ENCODE peak calls at places on chromosomes 5 and 9, in ten cellular contexts. X is uterus, Q is tibial artery, U is cardiac muscle cell, C is stomach, J is transverse colon, V is PC-9, G is heart right ventricle, Z is kidney, M is heart left ventricle. S is an unnamed sample. For H3K9me3, the result is how much of the 10 kb centered on the place peaks cover.

GRCh38 chr9:13033959-13034695 is 245.4 kb downstream of the MPDZ start:
- DNase-seq in X (peak), Q (peak), U (peak), C (peak), J (peak), V (peak), G (peak), Z (peak), M (peak), S (peak)

GRCh38 chr5:139850423-139851016 is 54.9 kb downstream of the PSD2 start:
- DNase-seq in X (no peak), Q (no peak), U (no peak), C (no peak), J (no peak), V (no peak), G (no peak), Z (peak), M (peak), S (peak)

GRCh38 chr5:174843263-174844250 is 119.2 kb downstream of the MSX2 start:
- DNase-seq in X (no peak), Q (no peak), U (no peak), C (no peak), J (no peak), V (no peak), G (no peak), Z (no peak), M (no peak), S (no peak)

GRCh38 chr5:79074641-79075040 is 5.1 kb downstream of the BHMT2 start:
- DNase-seq in X (no peak), Q (no peak), U (no peak), C (no peak), J (no peak), V (no peak), G (no peak), Z (no peak), M (no peak), S (no peak)

GRCh38 chr5:32664523-32664922 is 46.6 kb upstream of the NPR3 start:
- DNase-seq in X (no peak), Q (no peak), U (no peak), C (no peak), J (no peak), V (no peak), G (no peak), Z (no peak), M (no peak), S (no peak)

GRCh38 chr5:167565555-167565954 is 725.9 kb upstream of the WWC1 start:
- DNase-seq in X (no peak), Q (no peak), U (no peak), C (no peak), J (no peak), V (no peak), G (no peak), Z (no peak), M (no peak), S (no peak)

GRCh38 chr9:2424564-2425153 is 196.9 kb upstream of the VLDLR start:
- DNase-seq in X (peak), Q (no peak), U (peak), C (no peak), J (no peak), V (no peak), G (no peak), Z (peak), M (no peak), S (no peak)

GRCh38 chr5:138468133-138468965 is 3.1 kb downstream of the EGR1 start:
- DNase-seq in X (no peak), Q (no peak), U (no peak), C (no peak), J (no peak), V (no peak), G (no peak), Z (no peak), M (no peak), S (no peak)

GRCh38 chr5:40831346-40832210 is 3.4 kb downstream of the RPL37 start:
- DNase-seq in X (no peak), Q (no peak), U (no peak), C (no peak), J (no peak), V (no peak), G (no peak), Z (no peak), M (no peak), S (no peak)

GRCh38 chr9:93452710-93453046 is 703 bp downstream of the FAM120AOS start:
- DNase-seq in X (no peak), Q (no peak), U (peak), C (peak), J (peak), V (no peak), G (no peak), Z (no peak), M (no peak), S (no peak)

GRCh38 chr9:127132375-127132774 is 9.9 kb upstream of the ANGPTL2 start:
- DNase-seq in X (no peak), Q (no peak), U (no peak), C (peak), J (no peak), V (no peak), G (no peak), Z (no peak), M (no peak), S (no peak)

GRCh38 chr5:1477341-1477740 is 32.1 kb upstream of the SLC6A3 start:
- DNase-seq in X (no peak), Q (peak), U (no peak), C (peak), J (peak), V (no peak), G (peak), Z (peak), M (peak), S (peak)

GRCh38 chr9:132319421-132320110 is 35.2 kb downstream of the SETX start:
- DNase-seq in X (no peak), Q (no peak), U (peak), C (no peak), J (no peak), V (peak), G (no peak), Z (no peak), M (no peak), S (no peak)

GRCh38 chr9:114681594-114682332 is at the start of gene TEX48:
- DNase-seq in X (peak), Q (peak), U (peak), C (peak), J (peak), V (peak), G (no peak), Z (peak), M (no peak), S (no peak)

GRCh38 chr9:92974161-92974661 is 26.9 kb downstream of the FGD3 start:
- DNase-seq in X (no peak), Q (no peak), U (no peak), C (no peak), J (no peak), V (peak), G (no peak), Z (no peak), M (no peak), S (peak)

GRCh38 chr9:81578606-81579005 is 110.7 kb downstream of the TLE1 start:
- DNase-seq in X (no peak), Q (no peak), U (no peak), C (no peak), J (no peak), V (no peak), G (no peak), Z (no peak), M (no peak), S (no peak)

GRCh38 chr9:79796411-79796810 is 224.6 kb downstream of the TLE4 start:
- DNase-seq in X (no peak), Q (no peak), U (no peak), C (no peak), J (no peak), V (no peak), G (no peak), Z (no peak), M (no peak), S (no peak)

GRCh38 chr9:116580853-116581252 is 106.3 kb upstream of the TRIM32 start:
- DNase-seq in X (peak), Q (no peak), U (no peak), C (no peak), J (no peak), V (no peak), G (no peak), Z (no peak), M (no peak), S (no peak)

GRCh38 chr9:116298249-116298648 is 144.7 kb downstream of the PAPPA start:
- DNase-seq in X (no peak), Q (no peak), U (no peak), C (no peak), J (no peak), V (no peak), G (no peak), Z (no peak), M (no peak), S (no peak)

GRCh38 chr5:14490309-14490711 is 91.3 kb upstream of the OTULINL start:
- DNase-seq in X (no peak), Q (no peak), U (no peak), C (no peak), J (no peak), V (no peak), G (peak), Z (no peak), M (no peak), S (peak)

GRCh38 chr5:93378073-93378472 is 202.9 kb downstream of the NR2F1-AS1 start:
- DNase-seq in X (no peak), Q (no peak), U (no peak), C (no peak), J (no peak), V (no peak), G (no peak), Z (no peak), M (no peak), S (no peak)

GRCh38 chr5:77266291-77266690 is 55.8 kb downstream of the PDE8B start:
- DNase-seq in X (no peak), Q (no peak), U (no peak), C (no peak), J (no peak), V (no peak), G (no peak), Z (no peak), M (no peak), S (no peak)

GRCh38 chr9:14730367-14730958 is 7.9 kb upstream of the CER1 start:
- DNase-seq in X (no peak), Q (no peak), U (no peak), C (no peak), J (no peak), V (no peak), G (no peak), Z (no peak), M (no peak), S (no peak)

GRCh38 chr9:35108946-35109575 is 6.1 kb upstream of the STOML2 start:
- DNase-seq in X (no peak), Q (no peak), U (peak), C (no peak), J (no peak), V (no peak), G (no peak), Z (no peak), M (no peak), S (no peak)

GRCh38 chr5:176810084-176810597 is at the start of gene UNC5A:
- DNase-seq in X (no peak), Q (no peak), U (peak), C (no peak), J (peak), V (peak), G (peak), Z (no peak), M (no peak), S (no peak)
- H3K4me3 ChIP-seq in X (peak), Q (no peak), U (peak), C (peak), J (no peak), V (peak), G (peak), Z (no peak), M (peak), S (peak)

GRCh38 chr9:73683862-73684591 is 532.4 kb downstream of the ANXA1 start:
- DNase-seq in X (no peak), Q (no peak), U (peak), C (no peak), J (no peak), V (no peak), G (no peak), Z (no peak), M (no peak), S (no peak)
- H3K9me3 ChIP-seq in X (under half), Q (under half), U (under half), C (under half), J (under half), V (under half), G (under half), Z (under half), M (under half), S (under half)

GRCh38 chr5:103393131-103393754 is 134.7 kb downstream of the MACIR start:
- DNase-seq in X (no peak), Q (peak), U (peak), C (no peak), J (no peak), V (no peak), G (no peak), Z (no peak), M (no peak), S (no peak)
- TF ChIP-seq CTCF in X (no peak), Q (no peak), U (peak), C (no peak), J (no peak), V (no peak), G (no peak), Z (no peak), M (no peak), S (no peak)

GRCh38 chr9:77010527-77010926 is 8.9 kb upstream of the FOXB2 start:
- DNase-seq in X (no peak), Q (no peak), U (no peak), C (no peak), J (no peak), V (no peak), G (no peak), Z (no peak), M (no peak), S (no peak)

GRCh38 chr9:77013186-77013931 is 6.1 kb upstream of the FOXB2 start:
- DNase-seq in X (no peak), Q (no peak), U (no peak), C (no peak), J (no peak), V (no peak), G (no peak), Z (no peak), M (no peak), S (no peak)

GRCh38 chr9:77014597-77015263 is 4.7 kb upstream of the FOXB2 start:
- DNase-seq in X (no peak), Q (no peak), U (no peak), C (no peak), J (no peak), V (no peak), G (no peak), Z (no peak), M (no peak), S (no peak)

GRCh38 chr9:77013932-77014596 is 5.4 kb upstream of the FOXB2 start:
- DNase-seq in X (no peak), Q (no peak), U (no peak), C (no peak), J (no peak), V (no peak), G (no peak), Z (no peak), M (no peak), S (no peak)

GRCh38 chr9:77011973-77012817 is 7.3 kb upstream of the FOXB2 start:
- DNase-seq in X (peak), Q (peak), U (peak), C (peak), J (peak), V (no peak), G (peak), Z (no peak), M (peak), S (peak)
- H3K4me3 ChIP-seq in X (no peak), Q (no peak), U (peak), C (peak), J (no peak), V (no peak), G (peak), Z (peak), M (peak), S (no peak)

DNA sequence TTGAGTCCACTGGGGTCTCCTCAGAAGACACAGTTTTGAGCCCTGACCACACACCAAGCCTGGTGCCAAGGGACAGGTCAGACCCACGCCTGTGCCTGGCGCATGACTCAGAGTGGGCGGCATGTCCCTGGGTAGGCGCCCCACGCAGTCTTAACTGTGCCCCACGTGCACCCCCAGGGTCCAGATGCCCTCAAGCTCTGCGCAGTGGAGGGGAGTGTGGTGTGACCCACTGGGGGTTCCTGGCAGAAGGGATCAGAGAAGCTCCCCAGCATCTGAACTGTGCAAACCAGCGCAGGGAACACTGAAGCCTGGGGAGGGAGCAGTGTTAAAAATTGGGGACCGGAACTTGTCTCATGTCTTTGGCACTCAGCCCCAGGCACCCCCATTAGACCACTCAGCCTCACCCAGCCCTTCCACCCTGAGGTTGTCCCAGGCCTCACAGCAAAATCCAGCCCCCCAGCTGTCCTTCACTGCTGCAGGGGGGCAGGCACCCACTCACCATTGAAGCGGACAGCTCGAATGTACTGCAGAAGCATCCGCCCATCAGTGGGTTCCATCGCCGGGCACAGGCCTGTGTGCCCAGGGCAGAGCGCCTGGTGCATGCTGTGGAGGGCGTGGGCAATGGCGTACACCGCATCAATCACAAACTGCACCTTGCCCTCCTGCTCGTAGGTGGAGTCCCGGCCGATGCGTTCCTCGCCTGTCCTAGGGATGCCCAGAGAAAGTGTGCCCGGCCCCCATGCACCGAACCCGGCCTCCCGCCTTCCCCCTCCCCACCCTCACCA is 6.5 kb downstream of the GRM6 start:
- DNase-seq in X (no peak), Q (no peak), U (no peak), C (no peak), J (no peak), V (no peak), G (no peak), Z (no peak), M (no peak), S (no peak)
- H3K9me3 ChIP-seq in X (under half), Q (under half), U (under half), C (half or more), J (under half), V (under half), G (half or more), Z (under half), M (half or more), S (under half)